ENCODE peak calls at places on chromosomes 2 and 18, in six cellular contexts. T is GM12878, P is K562, A is H1, F is HepG2, R is SK-N-SH. Y is an unnamed sample.

GRCh38 chr2:135617501-135618015 is 86.3 kb downstream of the R3HDM1 start:
- DNase-seq in T (no peak), F (no peak), R (no peak), A (no peak), P (no peak), Y (no peak)

GRCh38 chr2:216082805-216083204 is 1.1 kb downstream of the TMEM169 start:
- DNase-seq in F (peak), A (no peak), T (no peak), R (peak), P (no peak), Y (peak)

GRCh38 chr2:239240480-239240881 is 160.3 kb downstream of the HDAC4 start:
- DNase-seq in F (no peak), P (peak), R (peak), A (no peak), T (no peak), Y (peak)

GRCh38 chr2:202335791-202336467 is 40.2 kb upstream of the BMPR2 start:
- DNase-seq in F (no peak), A (no peak), T (no peak), P (no peak), R (no peak), Y (no peak)

GRCh38 chr2:241860184-241861078 is 1.7 kb upstream of the PDCD1 start:
- DNase-seq in F (no peak), A (no peak), R (peak), P (no peak), T (no peak), Y (no peak)

GRCh38 chr2:242075163-242075562 is 205.6 kb downstream of the RTP5 start:
- DNase-seq in A (no peak), R (no peak), T (no peak), P (no peak), F (no peak), Y (no peak)

GRCh38 chr2:222656544-222657446 is 903 bp upstream of the FARSB start:
- DNase-seq in R (peak), F (no peak), A (no peak), T (no peak), P (no peak), Y (no peak)

GRCh38 chr2:25851740-25852503 is 26.4 kb downstream of the ASXL2 start:
- DNase-seq in T (peak), P (peak), A (no peak), F (peak), R (peak), Y (peak)

GRCh38 chr2:27647289-27647688 is 16.1 kb downstream of the SUPT7L start:
- DNase-seq in T (no peak), F (no peak), P (no peak), R (no peak), A (no peak), Y (no peak)

GRCh38 chr2:157404363-157404762 is 39.5 kb downstream of the CYTIP start:
- DNase-seq in A (no peak), T (peak), F (no peak), R (no peak), P (no peak), Y (peak)

GRCh38 chr18:77157312-77157711 is 24.7 kb upstream of the MBP start:
- DNase-seq in P (no peak), T (no peak), F (no peak), A (no peak), R (no peak), Y (no peak)

GRCh38 chr2:39604875-39605274 is 60.8 kb upstream of the TMEM178A start:
- DNase-seq in P (no peak), T (no peak), F (no peak), R (no peak), A (no peak), Y (no peak)

GRCh38 chr18:9613550-9614400 is 584 bp downstream of the PPP4R1 start:
- DNase-seq in P (peak), A (peak), R (peak), F (peak), T (no peak), Y (peak)

GRCh38 chr2:35220471-35220870 is 1135.1 kb upstream of the CRIM1 start:
- DNase-seq in A (no peak), P (no peak), F (no peak), T (no peak), R (no peak), Y (no peak)

GRCh38 chr18:65526099-65526498 is 224.7 kb upstream of the CDH7 start:
- DNase-seq in R (no peak), T (no peak), A (no peak), F (no peak), P (no peak), Y (no peak)

GRCh38 chr2:49490710-49491109 is 336.4 kb upstream of the FSHR start:
- DNase-seq in R (no peak), A (peak), F (peak), T (no peak), P (peak), Y (peak)
- TF ChIP-seq GABPA in R (no peak), A (no peak), F (no peak), T (no peak), P (no peak), Y (no peak)

DNA sequence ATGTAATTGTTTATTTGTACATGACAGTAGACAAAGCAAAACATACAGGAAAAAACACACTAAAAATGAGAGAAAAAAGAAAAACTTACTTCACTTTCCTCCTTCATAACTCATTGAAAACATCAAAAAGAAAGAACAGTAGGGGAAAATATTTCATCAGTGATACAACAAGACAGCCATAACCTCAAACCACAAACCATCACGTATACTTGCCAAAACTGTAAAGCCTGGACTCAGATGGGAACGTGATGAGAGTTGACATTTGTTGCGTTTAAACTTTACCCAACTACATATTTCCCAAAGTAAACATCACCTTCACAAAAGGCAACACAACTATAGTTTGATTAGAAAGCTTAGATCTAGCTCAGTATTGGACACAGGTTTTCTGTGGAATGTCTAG is 278.2 kb upstream of the COL3A1 start:
- DNase-seq in F (no peak), P (no peak), R (no peak), T (no peak), A (no peak), Y (no peak)
- TF ChIP-seq GABPA in F (no peak), P (no peak), R (no peak), T (no peak), A (no peak), Y (no peak)

GRCh38 chr2:162840598-162841246 is 2.2 kb upstream of the KCNH7 start:
- DNase-seq in P (peak), T (peak), R (no peak), F (peak), A (peak), Y (peak)
- TF ChIP-seq GABPA in P (no peak), T (no peak), R (no peak), F (peak), A (no peak), Y (no peak)

DNA sequence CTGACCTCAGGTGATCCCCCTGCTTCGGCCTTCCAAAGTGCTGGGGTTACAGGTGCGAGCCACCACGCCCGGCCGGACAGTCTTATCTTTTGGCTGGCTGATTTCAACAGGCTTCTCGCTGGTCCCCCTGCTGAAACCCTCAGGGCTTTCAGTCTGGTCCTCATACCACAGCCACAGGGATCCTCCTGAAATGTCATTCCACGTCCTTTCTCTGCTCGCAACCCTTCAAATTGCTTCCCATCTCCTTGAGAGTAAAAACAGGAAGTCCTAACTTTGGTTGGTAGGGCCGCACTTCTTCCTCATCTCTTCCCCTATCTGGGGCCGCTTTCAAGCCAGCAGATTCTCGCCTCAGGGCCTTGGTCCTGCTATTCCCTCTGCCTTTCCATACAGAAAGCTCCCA is 1.4 kb upstream of the CAB39 start:
- DNase-seq in T (no peak), F (no peak), A (no peak), R (no peak), P (peak), Y (no peak)
- TF ChIP-seq GABPA in T (no peak), F (no peak), A (no peak), R (no peak), P (no peak), Y (no peak)

DNA sequence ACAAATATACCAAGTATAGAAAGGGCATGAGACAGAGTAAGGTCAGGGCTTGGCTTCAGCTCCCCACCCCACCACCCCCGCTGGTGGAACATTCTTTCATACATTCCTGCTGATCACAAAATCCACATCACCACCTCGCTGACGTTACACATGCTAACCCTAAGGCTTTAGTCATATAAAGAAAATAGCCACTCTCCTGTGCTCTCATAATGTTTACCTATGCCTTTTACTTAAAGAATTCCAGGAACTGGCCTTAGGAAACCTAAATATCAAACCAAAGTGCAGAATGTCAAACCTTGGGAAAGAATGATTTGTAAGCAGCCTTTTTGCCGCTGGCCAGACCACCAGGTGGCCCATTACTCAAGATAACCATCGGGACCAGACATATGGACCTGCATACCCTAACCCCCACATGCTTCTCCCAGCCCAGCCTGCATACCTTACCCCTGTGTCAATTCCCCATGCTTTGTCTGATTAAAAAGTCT is 136.3 kb upstream of the SLC39A10 start:
- DNase-seq in F (no peak), R (peak), A (no peak), T (no peak), P (no peak), Y (no peak)
- TF ChIP-seq GABPA in F (no peak), R (no peak), A (no peak), T (no peak), P (no peak), Y (no peak)

DNA sequence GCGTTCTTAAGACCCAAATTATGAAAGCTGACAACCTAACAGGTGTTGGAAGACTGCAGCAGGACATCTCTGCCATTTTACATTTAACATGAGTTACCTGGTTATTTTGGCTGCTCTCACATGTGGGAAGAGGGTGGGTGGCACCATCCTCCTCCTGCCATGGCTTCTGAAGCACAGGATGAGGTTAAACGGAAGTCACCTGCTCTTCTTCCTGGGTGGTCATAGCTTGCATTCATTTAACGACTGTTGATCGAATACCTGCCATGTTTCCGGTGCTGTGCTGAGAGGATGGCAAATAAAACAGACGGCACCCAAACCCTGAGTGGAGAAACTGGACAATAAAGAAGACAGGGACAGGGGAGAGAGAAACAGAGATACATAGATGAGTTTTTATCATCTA is 118.0 kb downstream of the RHBDD1 start:
- DNase-seq in F (no peak), P (no peak), A (no peak), R (no peak), T (no peak), Y (no peak)
- TF ChIP-seq GABPA in F (no peak), P (no peak), A (no peak), R (no peak), T (no peak), Y (no peak)

GRCh38 chr2:85769236-85769986 is 15.6 kb downstream of the ATOH8 start:
- DNase-seq in P (no peak), F (peak), R (peak), T (no peak), A (no peak), Y (no peak)
- TF ChIP-seq GABPA in P (no peak), F (no peak), R (no peak), T (no peak), A (no peak), Y (no peak)

GRCh38 chr2:5231287-5231686 is 460.9 kb upstream of the SOX11 start:
- DNase-seq in R (peak), F (no peak), P (no peak), A (no peak), T (no peak), Y (no peak)
- TF ChIP-seq GABPA in R (no peak), F (no peak), P (no peak), A (no peak), T (no peak), Y (no peak)

DNA sequence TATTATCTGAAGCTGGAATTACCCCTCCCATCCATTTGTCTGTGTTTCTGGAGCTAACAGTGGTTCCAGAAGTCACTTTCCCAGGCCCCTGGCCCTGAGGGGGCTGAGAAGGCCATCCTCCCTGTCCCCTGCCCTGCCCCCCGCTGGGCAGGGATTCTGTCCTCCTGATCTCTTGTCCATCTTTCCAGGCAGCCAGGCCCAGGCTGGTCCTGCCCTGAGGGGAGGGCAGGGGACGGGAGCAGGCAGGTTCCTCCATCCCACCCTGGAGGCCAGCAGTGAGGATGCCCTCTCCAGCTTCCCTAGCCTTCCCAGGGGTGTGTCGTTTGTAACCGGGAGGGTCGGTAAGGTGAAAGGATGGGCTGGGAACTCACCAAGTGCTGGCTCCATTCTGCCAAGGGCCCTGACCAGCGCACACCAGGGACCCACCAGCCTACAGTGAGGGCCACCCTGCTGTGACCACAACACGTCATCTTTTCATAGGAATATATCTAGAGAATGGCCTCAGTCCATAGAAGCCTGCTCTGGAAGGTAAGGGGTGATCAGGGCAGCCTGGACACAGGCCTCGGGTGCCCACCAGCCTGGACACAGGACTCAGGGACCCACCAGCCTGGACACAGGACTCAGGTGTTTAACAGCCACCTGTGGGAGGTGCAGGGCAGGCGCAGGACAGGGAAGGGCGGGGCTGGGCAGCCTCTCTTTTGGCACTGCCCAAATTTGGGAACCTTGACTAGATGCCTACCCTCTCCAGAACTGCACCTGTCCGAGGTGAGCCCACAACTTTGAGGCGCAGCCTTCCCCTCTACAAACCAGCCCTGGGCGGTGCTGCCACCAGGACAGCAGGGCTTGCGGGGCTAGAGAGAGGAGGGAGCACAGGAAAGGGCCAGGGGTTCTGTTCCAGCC is 35.8 kb upstream of the GPC1 start:
- DNase-seq in F (no peak), P (no peak), A (no peak), R (no peak), T (no peak), Y (no peak)
- TF ChIP-seq GABPA in F (no peak), P (no peak), A (no peak), R (no peak), T (no peak), Y (no peak)

GRCh38 chr2:165691615-165692014 is 102.4 kb downstream of the GALNT3 start:
- DNase-seq in T (no peak), R (no peak), F (no peak), P (peak), A (peak), Y (no peak)
- TF ChIP-seq GABPA in T (no peak), R (no peak), F (no peak), P (no peak), A (no peak), Y (no peak)

Y was measured in HL-60.